ENCODE peak calls at places on chromosomes 3 and 15, in four cellular contexts. One of them, this sample, is unnamed.

GRCh38 chr3:4824948-4825325 is 154.3 kb upstream of the BHLHE40 start:
- DNase-seq in HepG2: peak
- DNase-seq in GM12878: no peak
- DNase-seq in H1: peak
- DNase-seq in this sample: no peak

GRCh38 chr3:87361956-87362355 is 85.6 kb upstream of the POU1F1 start:
- DNase-seq in HepG2: no peak
- DNase-seq in GM12878: no peak
- DNase-seq in H1: no peak
- DNase-seq in this sample: no peak

GRCh38 chr3:36738701-36739100 is 25.7 kb downstream of the DCLK3 start:
- DNase-seq in HepG2: no peak
- DNase-seq in GM12878: no peak
- DNase-seq in H1: no peak
- DNase-seq in this sample: no peak

GRCh38 chr3:32956750-32957570 is 5.5 kb downstream of the CCR4 start:
- DNase-seq in HepG2: no peak
- DNase-seq in GM12878: no peak
- DNase-seq in H1: no peak
- DNase-seq in this sample: no peak

GRCh38 chr3:66479532-66479947 is 21.3 kb downstream of the LRIG1 start:
- DNase-seq in HepG2: no peak
- DNase-seq in GM12878: no peak
- DNase-seq in H1: no peak
- DNase-seq in this sample: no peak

GRCh38 chr3:186598108-186598784 is 14.6 kb upstream of the AHSG start:
- DNase-seq in HepG2: peak
- DNase-seq in GM12878: no peak
- DNase-seq in H1: no peak
- DNase-seq in this sample: no peak

GRCh38 chr15:48300038-48300437 is 31.2 kb upstream of the DUT start:
- DNase-seq in HepG2: no peak
- DNase-seq in GM12878: no peak
- DNase-seq in H1: no peak
- DNase-seq in this sample: no peak

GRCh38 chr15:59622289-59622688 is 10.7 kb downstream of the GCNT3 start:
- DNase-seq in HepG2: peak
- DNase-seq in GM12878: no peak
- DNase-seq in H1: peak
- DNase-seq in this sample: peak

GRCh38 chr3:132721479-132722164 is 587 bp downstream of the NPHP3 start:
- DNase-seq in HepG2: peak
- DNase-seq in GM12878: no peak
- DNase-seq in H1: peak
- DNase-seq in this sample: no peak
- TF ChIP-seq SUZ12 in HepG2: no peak
- TF ChIP-seq SUZ12 in GM12878: no peak
- TF ChIP-seq SUZ12 in H1: no peak
- TF ChIP-seq SUZ12 in this sample: no peak

DNA sequence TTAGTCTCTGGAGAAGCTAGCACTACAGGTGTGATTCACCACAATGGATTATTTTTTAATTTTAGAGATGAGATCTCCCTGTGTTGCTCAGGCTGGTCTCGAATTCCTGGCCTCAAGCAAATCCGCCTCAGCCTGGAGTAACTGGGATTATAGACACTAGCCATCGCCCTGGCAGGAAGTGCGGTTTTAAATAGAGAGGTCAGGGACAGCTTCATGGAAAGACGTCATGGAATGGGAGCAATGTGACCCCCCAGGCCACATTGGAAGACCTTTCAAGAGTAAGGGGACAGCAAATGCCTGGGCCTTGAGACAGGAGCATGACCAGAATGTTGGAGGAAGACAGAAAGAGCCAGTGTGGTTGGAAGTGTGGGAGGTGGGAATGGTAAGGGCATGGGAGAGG is 2.2 kb upstream of the ISG20 start:
- DNase-seq in HepG2: no peak
- DNase-seq in GM12878: no peak
- DNase-seq in H1: no peak
- DNase-seq in this sample: no peak
- H3K9ac ChIP-seq in HepG2: no peak
- H3K9ac ChIP-seq in GM12878: no peak
- H3K9ac ChIP-seq in H1: no peak
- H3K9ac ChIP-seq in this sample: no peak

GRCh38 chr15:90559119-90559518 is 29.4 kb downstream of the CRTC3 start:
- DNase-seq in HepG2: no peak
- DNase-seq in GM12878: no peak
- DNase-seq in H1: no peak
- DNase-seq in this sample: no peak

GRCh38 chr15:90558182-90558581 is 28.5 kb downstream of the CRTC3 start:
- DNase-seq in HepG2: peak
- DNase-seq in GM12878: no peak
- DNase-seq in H1: no peak
- DNase-seq in this sample: no peak

GRCh38 chr15:90562669-90563068 is 32.9 kb downstream of the CRTC3 start:
- DNase-seq in HepG2: no peak
- DNase-seq in GM12878: no peak
- DNase-seq in H1: no peak
- DNase-seq in this sample: no peak

GRCh38 chr15:90561344-90562244 is 31.9 kb downstream of the CRTC3 start:
- DNase-seq in HepG2: no peak
- DNase-seq in GM12878: no peak
- DNase-seq in H1: no peak
- DNase-seq in this sample: no peak

GRCh38 chr15:90560229-90560771 is 30.6 kb downstream of the CRTC3 start:
- DNase-seq in HepG2: no peak
- DNase-seq in GM12878: no peak
- DNase-seq in H1: no peak
- DNase-seq in this sample: no peak
- TF ChIP-seq YY1 in HepG2: no peak
- TF ChIP-seq YY1 in GM12878: no peak
- TF ChIP-seq YY1 in H1: no peak
- TF ChIP-seq YY1 in this sample: no peak

GRCh38 chr15:29528276-29528675 is 258.7 kb upstream of the NSMCE3 start:
- DNase-seq in HepG2: no peak
- DNase-seq in GM12878: no peak
- DNase-seq in H1: no peak
- DNase-seq in this sample: no peak
- TF ChIP-seq SUZ12 in HepG2: no peak
- TF ChIP-seq SUZ12 in GM12878: no peak
- TF ChIP-seq SUZ12 in H1: no peak
- TF ChIP-seq SUZ12 in this sample: no peak